ENCODE peak calls at places on chromosome 4, in ten cellular contexts. One of them, this sample, is unnamed.

GRCh38 chr4:7607156-7607910 is 172.6 kb upstream of the PSAPL1 start:
- DNase-seq in lower leg skin: no peak
- DNase-seq in NCI-H460: no peak
- DNase-seq in CD4-positive, alpha-beta memory T cell: no peak
- DNase-seq in osteocyte: no peak
- DNase-seq in ecto neural progenitor cell: no peak
- DNase-seq in substantia nigra: no peak
- DNase-seq in H4: no peak
- DNase-seq in CD8-positive, alpha-beta memory T cell: no peak
- DNase-seq in stimulated activated CD4-positive, alpha-beta T cell treated with anti-CD3 and anti-CD28 coated beads, Interleukin-15, amount 100 ng/mL, for 24 hours: no peak
- DNase-seq in this sample: no peak

GRCh38 chr4:107997001-107997788 is 7.5 kb downstream of the HADH start:
- DNase-seq in stimulated activated CD4-positive, alpha-beta T cell treated with anti-CD3 and anti-CD28 coated beads, Interleukin-15, amount 100 ng/mL, for 24 hours: no peak
- DNase-seq in ecto neural progenitor cell: no peak
- DNase-seq in CD8-positive, alpha-beta memory T cell: no peak
- DNase-seq in lower leg skin: peak
- DNase-seq in osteocyte: no peak
- DNase-seq in CD4-positive, alpha-beta memory T cell: no peak
- DNase-seq in NCI-H460: no peak
- DNase-seq in H4: peak
- DNase-seq in substantia nigra: no peak
- DNase-seq in this sample: peak

GRCh38 chr4:139835006-139835405 is 169.4 kb downstream of the MGST2 start:
- DNase-seq in H4: no peak
- DNase-seq in ecto neural progenitor cell: no peak
- DNase-seq in stimulated activated CD4-positive, alpha-beta T cell treated with anti-CD3 and anti-CD28 coated beads, Interleukin-15, amount 100 ng/mL, for 24 hours: no peak
- DNase-seq in CD4-positive, alpha-beta memory T cell: no peak
- DNase-seq in substantia nigra: no peak
- DNase-seq in osteocyte: no peak
- DNase-seq in NCI-H460: no peak
- DNase-seq in lower leg skin: no peak
- DNase-seq in CD8-positive, alpha-beta memory T cell: no peak
- DNase-seq in this sample: no peak

GRCh38 chr4:153228512-153229145 is 24.4 kb downstream of the TRIM2 start:
- DNase-seq in CD8-positive, alpha-beta memory T cell: no peak
- DNase-seq in H4: no peak
- DNase-seq in ecto neural progenitor cell: no peak
- DNase-seq in osteocyte: no peak
- DNase-seq in lower leg skin: no peak
- DNase-seq in NCI-H460: no peak
- DNase-seq in CD4-positive, alpha-beta memory T cell: no peak
- DNase-seq in stimulated activated CD4-positive, alpha-beta T cell treated with anti-CD3 and anti-CD28 coated beads, Interleukin-15, amount 100 ng/mL, for 24 hours: no peak
- DNase-seq in substantia nigra: no peak
- DNase-seq in this sample: no peak

GRCh38 chr4:5722328-5722727 is 11.3 kb downstream of the EVC start:
- DNase-seq in CD4-positive, alpha-beta memory T cell: no peak
- DNase-seq in NCI-H460: no peak
- DNase-seq in lower leg skin: no peak
- DNase-seq in stimulated activated CD4-positive, alpha-beta T cell treated with anti-CD3 and anti-CD28 coated beads, Interleukin-15, amount 100 ng/mL, for 24 hours: no peak
- DNase-seq in CD8-positive, alpha-beta memory T cell: no peak
- DNase-seq in ecto neural progenitor cell: no peak
- DNase-seq in H4: no peak
- DNase-seq in substantia nigra: no peak
- DNase-seq in osteocyte: no peak
- DNase-seq in this sample: peak

GRCh38 chr4:146488495-146489174 is 33.1 kb downstream of the SLC10A7 start:
- DNase-seq in stimulated activated CD4-positive, alpha-beta T cell treated with anti-CD3 and anti-CD28 coated beads, Interleukin-15, amount 100 ng/mL, for 24 hours: no peak
- DNase-seq in CD4-positive, alpha-beta memory T cell: no peak
- DNase-seq in H4: peak
- DNase-seq in ecto neural progenitor cell: no peak
- DNase-seq in osteocyte: no peak
- DNase-seq in CD8-positive, alpha-beta memory T cell: no peak
- DNase-seq in lower leg skin: no peak
- DNase-seq in NCI-H460: no peak
- DNase-seq in substantia nigra: no peak
- DNase-seq in this sample: peak

GRCh38 chr4:93042746-93043145 is 739.0 kb downstream of the GRID2 start:
- DNase-seq in osteocyte: no peak
- DNase-seq in NCI-H460: no peak
- DNase-seq in substantia nigra: no peak
- DNase-seq in stimulated activated CD4-positive, alpha-beta T cell treated with anti-CD3 and anti-CD28 coated beads, Interleukin-15, amount 100 ng/mL, for 24 hours: no peak
- DNase-seq in H4: no peak
- DNase-seq in CD4-positive, alpha-beta memory T cell: no peak
- DNase-seq in ecto neural progenitor cell: no peak
- DNase-seq in lower leg skin: no peak
- DNase-seq in CD8-positive, alpha-beta memory T cell: no peak
- DNase-seq in this sample: no peak

GRCh38 chr4:110644008-110644407 is 21.1 kb upstream of the PITX2 start:
- DNase-seq in CD8-positive, alpha-beta memory T cell: no peak
- DNase-seq in CD4-positive, alpha-beta memory T cell: no peak
- DNase-seq in substantia nigra: no peak
- DNase-seq in H4: no peak
- DNase-seq in lower leg skin: no peak
- DNase-seq in ecto neural progenitor cell: no peak
- DNase-seq in osteocyte: no peak
- DNase-seq in stimulated activated CD4-positive, alpha-beta T cell treated with anti-CD3 and anti-CD28 coated beads, Interleukin-15, amount 100 ng/mL, for 24 hours: no peak
- DNase-seq in NCI-H460: no peak
- DNase-seq in this sample: no peak